ENCODE peak calls at places on chromosomes 5 and 9, in six cellular contexts. D is transverse colon, E is epithelial cell of esophagus, C is fibroblast of lung, I is HCT116, U is astrocyte of the spinal cord. W is an unnamed sample.
A peak's percentile ranks its signal among the peaks of the same experiment; 100 is the strongest.

GRCh38 chr5:116795189-116795588 is 220.6 kb upstream of the SEMA6A start:
- DNase-seq in D (no peak), E (peak; percentile 10), C (no peak), I (no peak), U (no peak), W (no peak)

GRCh38 chr9:99828417-99829176 is 6.9 kb downstream of the NR4A3 start:
- DNase-seq in D (no peak), E (no peak), C (peak; percentile 32), I (no peak), U (no peak), W (no peak)

GRCh38 chr5:13427859-13428557 is 516.5 kb downstream of the DNAH5 start:
- DNase-seq in D (no peak), E (no peak), C (no peak), I (no peak), U (no peak), W (no peak)

GRCh38 chr5:138082033-138082432 is 1.8 kb upstream of the WNT8A start:
- DNase-seq in D (no peak), E (no peak), C (no peak), I (no peak), U (no peak), W (no peak)

GRCh38 chr5:142977363-142978051 is 207.3 kb downstream of the ARHGAP26 start:
- DNase-seq in D (no peak), E (peak; percentile 88), C (peak; percentile 53), I (no peak), U (peak; percentile 90), W (peak; percentile 94)

GRCh38 chr5:75202935-75203334 is 33.7 kb downstream of the ANKRD31 start:
- DNase-seq in D (no peak), E (peak; percentile 14), C (no peak), I (peak; percentile 7), U (no peak), W (no peak)

GRCh38 chr9:93669116-93669957 is 93.0 kb downstream of the PHF2 start:
- DNase-seq in D (peak; percentile 5), E (no peak), C (no peak), I (no peak), U (no peak), W (no peak)

GRCh38 chr5:55218966-55219365 is 8.1 kb downstream of the MCIDAS start:
- DNase-seq in D (peak; percentile 89), E (peak; percentile 98), C (no peak), I (peak; percentile 84), U (no peak), W (no peak)

GRCh38 chr9:37428345-37428744 is 5.8 kb downstream of the GRHPR start:
- DNase-seq in D (no peak), E (no peak), C (no peak), I (no peak), U (no peak), W (no peak)

GRCh38 chr5:57032151-57032551 is 80.2 kb upstream of the MIER3 start:
- DNase-seq in D (peak; percentile 74), E (peak; percentile 36), C (no peak), I (peak; percentile 70), U (no peak), W (no peak)

GRCh38 chr5:126233256-126233655 is 190.0 kb upstream of the GRAMD2B start:
- DNase-seq in D (no peak), E (no peak), C (peak; percentile 6), I (no peak), U (no peak), W (no peak)

GRCh38 chr5:126228934-126229333 is 194.3 kb upstream of the GRAMD2B start:
- DNase-seq in D (no peak), E (no peak), C (no peak), I (no peak), U (no peak), W (no peak)

GRCh38 chr5:126235628-126236027 is 187.6 kb upstream of the GRAMD2B start:
- DNase-seq in D (no peak), E (no peak), C (no peak), I (no peak), U (no peak), W (no peak)

GRCh38 chr5:126234563-126235195 is 188.5 kb upstream of the GRAMD2B start:
- DNase-seq in D (peak; percentile 19), E (peak; percentile 52), C (peak; percentile 40), I (peak; percentile 37), U (peak; percentile 28), W (peak; percentile 24)
- TF ChIP-seq CTCF in D (peak; percentile 50), E (peak; percentile 89), C (peak; percentile 90), I (peak; percentile 95), U (peak; percentile 89), W (peak; percentile 67)

DNA sequence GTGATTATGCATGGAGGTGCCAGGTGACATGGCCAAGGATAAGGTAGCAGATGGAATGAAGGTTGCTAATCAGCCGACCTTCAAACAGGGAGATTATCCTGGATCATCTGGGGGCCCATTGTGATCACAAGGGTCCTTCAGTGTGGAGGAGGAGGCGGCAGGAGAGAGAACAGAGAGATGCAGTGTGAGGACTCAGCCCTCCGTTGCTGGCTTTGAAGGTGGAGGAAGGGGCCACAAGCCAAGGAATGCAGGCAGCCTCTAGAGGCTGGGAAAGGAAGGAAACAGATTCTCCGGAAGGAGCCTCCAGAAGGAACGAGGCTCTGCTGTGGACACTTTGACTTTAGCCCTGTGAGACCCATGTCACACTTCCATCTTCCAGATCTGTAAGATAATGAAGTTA is 27.4 kb upstream of the EEIG1 start:
- DNase-seq in D (no peak), E (no peak), C (no peak), I (no peak), U (no peak), W (no peak)
- H3K4me3 ChIP-seq in D (no peak overlapping the region), E (no peak overlapping the region), C (no peak overlapping the region), I (no peak overlapping the region), U (no peak overlapping the region), W (no peak overlapping the region)

GRCh38 chr9:87620727-87621322 is 105.1 kb upstream of the CTSL start:
- DNase-seq in D (no peak), E (no peak), C (no peak), I (no peak), U (no peak), W (no peak)
- TF ChIP-seq CTCF in D (no peak), E (no peak), C (no peak), I (no peak), U (no peak), W (no peak)

DNA sequence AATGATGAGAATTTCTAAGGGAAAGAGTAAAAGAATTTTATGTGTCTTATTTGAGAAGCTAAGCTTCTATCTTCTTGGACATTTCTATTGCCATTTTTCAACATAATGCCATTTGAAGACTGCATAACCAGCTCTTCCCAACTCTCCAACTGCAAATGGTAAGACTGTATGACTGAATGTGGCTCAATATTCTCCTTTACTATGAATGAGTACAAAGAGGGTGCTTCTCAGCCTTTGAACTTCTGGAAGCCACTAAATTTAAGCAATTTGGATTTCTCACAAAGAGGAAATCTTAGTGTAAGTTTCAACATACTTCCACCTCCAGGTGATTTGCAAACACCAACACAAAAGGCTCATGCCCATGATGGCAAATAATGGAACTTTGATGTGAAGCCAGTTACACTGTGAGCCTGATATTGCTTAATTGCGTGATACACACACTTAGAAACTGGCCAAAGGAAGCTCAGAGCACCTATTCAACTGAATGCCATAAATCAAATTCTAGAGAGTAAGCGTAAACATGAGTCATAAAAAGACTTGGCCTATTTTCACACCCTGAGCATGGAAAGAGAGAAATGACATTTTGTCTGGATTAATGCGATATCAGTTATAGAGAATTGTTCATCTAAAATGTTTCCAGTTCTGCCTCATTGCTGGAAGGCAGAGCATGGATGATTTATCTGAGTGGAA is 145.4 kb downstream of the PLK2 start:
- DNase-seq in D (no peak), E (peak; percentile 86), C (no peak), I (no peak), U (no peak), W (no peak)
- H3K4me3 ChIP-seq in D (no peak overlapping the region), E (no peak overlapping the region), C (no peak overlapping the region), I (no peak overlapping the region), U (no peak overlapping the region), W (no peak overlapping the region)

DNA sequence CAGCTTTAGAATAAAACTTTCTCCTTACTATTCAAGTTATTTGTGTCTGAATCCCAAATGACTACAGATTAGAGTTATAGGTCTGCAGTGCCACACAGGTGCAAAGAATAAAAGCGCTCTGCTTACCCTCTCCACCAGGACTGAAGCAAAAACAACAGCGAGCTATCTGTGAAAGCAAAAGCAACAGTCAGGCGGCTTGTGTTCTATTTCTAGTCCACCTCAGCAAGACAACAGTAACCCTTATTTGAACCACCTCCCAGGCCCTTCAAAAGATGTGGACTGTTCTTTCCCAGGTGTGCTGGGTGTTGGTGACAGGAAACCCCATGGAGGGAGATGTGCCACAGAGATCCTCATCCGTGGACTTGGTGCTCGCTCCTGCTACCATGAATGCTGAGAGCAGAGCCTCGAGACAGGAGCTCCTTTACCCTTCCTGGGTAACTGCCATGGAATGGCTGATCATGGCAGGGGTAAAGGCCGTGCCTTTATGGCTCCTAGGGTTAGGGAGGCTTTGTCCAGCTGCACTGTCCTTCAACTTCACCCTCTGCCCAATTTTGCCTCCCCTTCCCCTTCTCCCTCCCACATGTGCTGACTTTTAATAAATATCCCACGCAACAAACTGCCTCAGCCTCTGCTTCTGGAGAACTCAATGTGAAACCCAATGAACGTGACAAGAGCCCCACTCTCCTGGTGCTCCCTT is 108.6 kb downstream of the SERINC5 start:
- DNase-seq in D (no peak), E (no peak), C (no peak), I (no peak), U (no peak), W (no peak)
- TF ChIP-seq CTCF in D (no peak), E (no peak), C (no peak), I (no peak), U (no peak), W (no peak)

GRCh38 chr5:52673495-52673894 is 114.2 kb upstream of the ITGA1 start:
- DNase-seq in D (no peak), E (no peak), C (no peak), I (no peak), U (no peak), W (no peak)

GRCh38 chr5:52672459-52672858 is 115.3 kb upstream of the ITGA1 start:
- DNase-seq in D (no peak), E (no peak), C (no peak), I (no peak), U (no peak), W (no peak)

DNA sequence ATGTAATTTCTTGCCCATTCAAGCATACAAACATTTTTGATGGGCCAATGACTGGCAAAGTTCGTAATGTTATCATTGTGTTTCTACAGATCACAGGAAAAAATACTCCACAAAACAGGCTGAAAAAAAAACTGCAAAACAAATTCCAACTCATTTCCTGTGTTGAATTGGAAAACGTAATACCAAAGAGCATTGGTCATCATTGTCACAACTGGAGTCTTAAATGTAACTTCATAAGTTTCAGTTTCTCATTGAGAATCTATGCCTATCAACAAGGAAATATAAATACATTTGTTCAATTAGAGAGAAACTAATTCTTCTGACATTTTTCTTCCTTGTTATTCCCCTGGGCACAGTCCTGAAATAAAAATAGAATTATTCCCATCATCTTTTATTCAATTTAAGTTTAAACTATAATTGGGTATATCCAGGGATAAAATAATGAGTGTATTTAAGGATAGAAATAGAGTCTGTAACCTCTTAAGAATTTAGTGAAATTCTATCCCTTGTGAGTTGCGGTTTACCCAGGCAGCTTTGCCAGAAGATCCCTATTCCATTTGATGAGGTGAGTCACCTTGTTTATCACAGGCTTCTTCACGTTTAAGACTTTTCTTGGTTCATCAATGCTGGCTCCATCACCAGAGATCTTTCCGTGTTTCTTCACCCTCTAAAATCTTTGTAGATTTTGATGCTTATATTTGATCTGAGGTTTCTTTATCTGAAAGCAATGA is 112.7 kb upstream of the ITGA1 start:
- DNase-seq in D (no peak), E (peak; percentile 62), C (peak; percentile 51), I (no peak), U (peak; percentile 72), W (peak; percentile 56)
- H3K4me3 ChIP-seq in D (no peak overlapping the region), E (no peak overlapping the region), C (no peak overlapping the region), I (no peak overlapping the region), U (no peak overlapping the region), W (no peak overlapping the region)

W was measured in fibroblast of pulmonary artery.